ENCODE peak calls at places on chromosomes 1 and 21, in seven cellular contexts. Z is COR-L47, O is cardiac fibroblast, L is HS-5, K is DMS 273 treated with DMSO at 0.1 percent for 48 hours, B is OCI-LY7, S is amniotic stem cell. E is an unnamed sample.

GRCh38 chr1:41444246-41444645 is 40.2 kb downstream of the EDN2 start:
- DNase-seq in Z (no peak), O (no peak), L (no peak), K (no peak), B (no peak), S (no peak), E (no peak)

GRCh38 chr1:16420719-16421118 is 16.5 kb downstream of the SPATA21 start:
- DNase-seq in Z (no peak), O (no peak), L (no peak), K (no peak), B (peak; percentile 87), S (no peak), E (peak; percentile 43)

GRCh38 chr1:151992345-151993083 is 1.1 kb downstream of the S100A10 start:
- DNase-seq in Z (no peak), O (peak; percentile 91), L (peak; percentile 98), K (peak; percentile 57), B (no peak), S (peak; percentile 88), E (peak; percentile 98)

GRCh38 chr1:150703427-150703826 is 6.5 kb upstream of the GOLPH3L start:
- DNase-seq in Z (no peak), O (no peak), L (no peak), K (no peak), B (no peak), S (no peak), E (no peak)

GRCh38 chr1:178172939-178173338 is 79.0 kb downstream of the RASAL2 start:
- DNase-seq in Z (no peak), O (peak; percentile 54), L (no peak), K (no peak), B (no peak), S (peak; percentile 5), E (no peak)

GRCh38 chr1:208445710-208446702 is 201.8 kb upstream of the PLXNA2 start:
- DNase-seq in Z (no peak), O (no peak), L (no peak), K (no peak), B (no peak), S (no peak), E (peak; percentile 98)

GRCh38 chr21:38853421-38853919 is 47.7 kb downstream of the ETS2 start:
- DNase-seq in Z (no peak), O (peak; percentile 90), L (peak; percentile 91), K (no peak), B (peak; percentile 71), S (no peak), E (peak; percentile 51)

GRCh38 chr1:110580244-110580643 is 25.9 kb downstream of the KCNA2 start:
- DNase-seq in Z (no peak), O (no peak), L (no peak), K (no peak), B (no peak), S (no peak), E (no peak)

GRCh38 chr1:208577381-208577905 is 333.3 kb upstream of the PLXNA2 start:
- DNase-seq in Z (no peak), O (no peak), L (no peak), K (no peak), B (no peak), S (no peak), E (no peak)

GRCh38 chr1:151909167-151910149 is at the start of gene THEM4:
- DNase-seq in Z (peak; percentile 82), O (peak; percentile 98), L (peak; percentile 75), K (peak; percentile 94), B (peak; percentile 93), S (peak; percentile 94), E (peak; percentile 96)

GRCh38 chr1:214219916-214220315 is 61.0 kb upstream of the SMYD2 start:
- DNase-seq in Z (no peak), O (no peak), L (no peak), K (no peak), B (no peak), S (no peak), E (no peak)

GRCh38 chr1:1491601-1492000 is 20.0 kb downstream of the ATAD3B start:
- DNase-seq in Z (no peak), O (no peak), L (no peak), K (no peak), B (no peak), S (no peak), E (no peak)